ENCODE peak calls at places on chromosomes 2 and 18, in six cellular contexts. One of them, this sample, is unnamed.

GRCh38 chr2:127650041-127650784 is 4.3 kb downstream of the GPR17 start:
- DNase-seq in GM12878: no peak
- DNase-seq in HCT116: no peak
- DNase-seq in K562: no peak
- DNase-seq in SK-N-SH: no peak
- DNase-seq in H1: no peak
- DNase-seq in this sample: no peak

GRCh38 chr18:13804305-13804704 is 19.6 kb upstream of the MC5R start:
- DNase-seq in GM12878: peak; percentile 13
- DNase-seq in HCT116: no peak
- DNase-seq in K562: no peak
- DNase-seq in SK-N-SH: no peak
- DNase-seq in H1: no peak
- DNase-seq in this sample: no peak

GRCh38 chr18:23259701-23260661 is 124.7 kb downstream of the CABLES1 start:
- DNase-seq in GM12878: no peak
- DNase-seq in HCT116: no peak
- DNase-seq in K562: peak; percentile 74
- DNase-seq in SK-N-SH: peak; percentile 80
- DNase-seq in H1: peak; percentile 73
- DNase-seq in this sample: no peak

GRCh38 chr18:26656401-26656943 is 108.1 kb upstream of the KCTD1 start:
- DNase-seq in GM12878: no peak
- DNase-seq in HCT116: no peak
- DNase-seq in K562: no peak
- DNase-seq in SK-N-SH: peak; percentile 67
- DNase-seq in H1: peak; percentile 59
- DNase-seq in this sample: no peak

GRCh38 chr2:38108907-38109731 is 33.2 kb upstream of the CYP1B1 start:
- DNase-seq in GM12878: no peak
- DNase-seq in HCT116: no peak
- DNase-seq in K562: no peak
- DNase-seq in SK-N-SH: no peak
- DNase-seq in H1: no peak
- DNase-seq in this sample: no peak

GRCh38 chr18:63000839-63001238 is 285.5 kb downstream of the PHLPP1 start:
- DNase-seq in GM12878: no peak
- DNase-seq in HCT116: no peak
- DNase-seq in K562: no peak
- DNase-seq in SK-N-SH: no peak
- DNase-seq in H1: no peak
- DNase-seq in this sample: no peak

GRCh38 chr2:43149482-43150107 is 76.8 kb downstream of the ZFP36L2 start:
- DNase-seq in GM12878: no peak
- DNase-seq in HCT116: no peak
- DNase-seq in K562: no peak
- DNase-seq in SK-N-SH: no peak
- DNase-seq in H1: no peak
- DNase-seq in this sample: no peak

GRCh38 chr2:138468617-138469016 is 33.0 kb upstream of the SPOPL start:
- DNase-seq in GM12878: no peak
- DNase-seq in HCT116: no peak
- DNase-seq in K562: no peak
- DNase-seq in SK-N-SH: no peak
- DNase-seq in H1: no peak
- DNase-seq in this sample: no peak

GRCh38 chr2:109185801-109186570 is 57.0 kb downstream of the SH3RF3 start:
- DNase-seq in GM12878: no peak
- DNase-seq in HCT116: no peak
- DNase-seq in K562: no peak
- DNase-seq in SK-N-SH: no peak
- DNase-seq in H1: no peak
- DNase-seq in this sample: no peak

GRCh38 chr2:65800998-65801397 is 368.6 kb upstream of the SPRED2 start:
- DNase-seq in GM12878: no peak
- DNase-seq in HCT116: peak; percentile 28
- DNase-seq in K562: no peak
- DNase-seq in SK-N-SH: no peak
- DNase-seq in H1: peak; percentile 54
- DNase-seq in this sample: no peak

GRCh38 chr2:163132850-163133249 is 294.3 kb upstream of the KCNH7 start:
- DNase-seq in GM12878: no peak
- DNase-seq in HCT116: peak; percentile 4
- DNase-seq in K562: no peak
- DNase-seq in SK-N-SH: peak; percentile 2
- DNase-seq in H1: no peak
- DNase-seq in this sample: peak; percentile 4

DNA sequence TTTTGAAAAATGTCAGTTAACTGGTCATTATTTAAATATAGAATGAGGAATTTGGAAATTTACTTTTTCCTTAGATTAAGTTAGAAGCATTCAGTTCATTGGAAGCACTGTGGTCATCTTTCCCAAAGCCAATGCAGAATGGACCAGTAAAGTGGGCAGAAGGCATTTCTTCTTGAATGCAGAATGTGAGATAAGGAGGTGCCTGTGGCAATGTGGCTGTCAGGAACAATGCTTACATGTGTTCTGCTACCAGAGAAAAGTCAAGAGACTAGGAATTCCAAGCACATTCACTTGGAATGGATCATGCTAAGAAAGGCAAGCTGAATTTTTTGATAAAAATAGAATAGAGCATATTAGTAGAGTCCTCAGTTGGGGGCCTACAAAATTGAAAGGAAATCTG is 295.0 kb upstream of the KCNH7 start:
- DNase-seq in GM12878: no peak
- DNase-seq in HCT116: no peak
- DNase-seq in K562: no peak
- DNase-seq in SK-N-SH: no peak
- DNase-seq in H1: no peak
- DNase-seq in this sample: no peak
- TF ChIP-seq JUND in GM12878: no peak
- TF ChIP-seq JUND in HCT116: no peak
- TF ChIP-seq JUND in K562: no peak
- TF ChIP-seq JUND in SK-N-SH: no peak
- TF ChIP-seq JUND in H1: no peak
- TF ChIP-seq JUND in this sample: no peak

DNA sequence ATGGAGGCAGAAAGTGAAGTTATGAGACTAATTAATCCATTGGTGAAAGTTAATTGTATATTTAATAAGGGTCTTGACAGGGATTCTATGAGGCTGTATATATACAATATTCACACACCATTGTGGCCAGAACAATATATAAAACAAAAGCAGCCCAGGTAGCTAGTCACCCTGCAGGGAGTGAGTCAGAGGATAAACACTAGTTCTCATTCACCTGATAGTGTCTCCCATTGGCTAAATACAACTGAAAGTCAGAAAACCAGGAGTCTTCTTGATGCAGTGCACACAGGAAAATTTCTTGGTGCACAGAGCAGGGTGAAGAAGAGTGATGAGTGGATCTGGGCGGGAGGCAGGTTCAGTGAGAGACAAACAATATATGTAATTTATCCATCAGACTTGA is 465.2 kb downstream of the ERBB4 start:
- DNase-seq in GM12878: no peak
- DNase-seq in HCT116: no peak
- DNase-seq in K562: no peak
- DNase-seq in SK-N-SH: no peak
- DNase-seq in H1: no peak
- DNase-seq in this sample: no peak
- TF ChIP-seq JUND in GM12878: no peak
- TF ChIP-seq JUND in HCT116: no peak
- TF ChIP-seq JUND in K562: no peak
- TF ChIP-seq JUND in SK-N-SH: no peak
- TF ChIP-seq JUND in H1: peak; percentile 44
- TF ChIP-seq JUND in this sample: no peak

GRCh38 chr2:72211777-72212515 is 64.3 kb upstream of the CYP26B1 start:
- DNase-seq in GM12878: no peak
- DNase-seq in HCT116: no peak
- DNase-seq in K562: no peak
- DNase-seq in SK-N-SH: no peak
- DNase-seq in H1: no peak
- DNase-seq in this sample: no peak
- TF ChIP-seq JUND in GM12878: no peak
- TF ChIP-seq JUND in HCT116: no peak
- TF ChIP-seq JUND in K562: no peak
- TF ChIP-seq JUND in SK-N-SH: no peak
- TF ChIP-seq JUND in H1: no peak
- TF ChIP-seq JUND in this sample: no peak

DNA sequence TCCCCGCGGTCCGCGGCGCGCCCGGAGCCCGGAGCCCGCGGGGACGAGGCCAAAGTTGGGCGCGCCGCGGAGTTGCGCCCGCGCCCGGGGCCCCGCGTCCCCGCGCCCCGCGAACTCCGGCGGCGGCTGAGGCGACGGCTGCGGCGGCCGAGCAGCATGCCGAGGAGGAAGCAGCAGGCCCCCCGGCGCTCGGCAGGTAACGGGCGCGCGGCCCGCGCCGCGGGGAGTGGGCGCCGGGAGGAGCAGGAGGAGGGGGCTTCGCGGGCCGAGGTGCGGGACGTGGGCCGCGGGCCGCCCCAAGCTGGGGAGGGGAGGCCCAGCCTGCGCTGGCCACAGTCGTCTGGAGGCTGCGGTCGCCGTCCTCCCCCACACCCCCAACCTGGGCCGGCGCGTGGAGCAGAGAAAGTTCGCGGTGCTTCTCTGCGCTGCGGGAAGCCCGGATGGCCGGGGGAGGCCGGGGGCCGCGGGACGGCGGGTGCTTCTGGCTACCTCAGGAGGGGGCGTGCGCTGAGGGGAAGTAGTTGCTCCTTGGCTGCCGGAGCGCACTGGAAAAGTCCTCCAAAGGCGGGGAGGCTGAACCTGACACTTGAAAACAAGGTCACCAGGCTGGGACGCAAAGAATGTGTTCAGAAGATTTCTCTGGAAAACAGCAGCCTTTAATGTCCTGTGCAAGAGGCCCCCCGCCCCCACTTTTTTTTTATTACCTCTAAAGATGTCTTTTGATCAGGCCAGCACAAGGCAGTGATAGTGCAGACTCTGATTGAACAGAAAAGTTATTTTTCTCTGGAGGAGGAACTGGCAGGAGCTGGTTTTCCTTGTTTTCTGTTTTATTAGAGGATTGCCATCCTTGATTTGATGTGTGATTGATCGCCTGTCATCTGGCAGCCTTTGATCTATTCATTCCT is 1.4 kb downstream of the TSHZ1 start:
- DNase-seq in GM12878: no peak
- DNase-seq in HCT116: no peak
- DNase-seq in K562: peak; percentile 38
- DNase-seq in SK-N-SH: peak; percentile 72
- DNase-seq in H1: peak; percentile 76
- DNase-seq in this sample: no peak
- TF ChIP-seq JUND in GM12878: no peak
- TF ChIP-seq JUND in HCT116: no peak
- TF ChIP-seq JUND in K562: no peak
- TF ChIP-seq JUND in SK-N-SH: no peak
- TF ChIP-seq JUND in H1: no peak
- TF ChIP-seq JUND in this sample: no peak

This sample was measured in T47D.